ENCODE peak calls at places on chromosome 4, in six cellular contexts. E is activated CD4-positive, alpha-beta T cell treated with anti-CD3 and anti-CD28 coated beads for 1 hour; D is neuronal stem cell; R is HL-60; S is cardiac muscle cell; B is MM.1S. N is an unnamed sample.
A peak's percentile ranks its signal among the peaks of the same experiment; 100 is the strongest.

GRCh38 chr4:1981251-1982055 is 27.3 kb downstream of the NELFA start:
- DNase-seq in D (no peak), E (no peak), R (no peak), S (peak; percentile 25), B (no peak), N (no peak)

GRCh38 chr4:65340382-65341109 is 329.7 kb downstream of the EPHA5 start:
- DNase-seq in D (no peak), S (no peak), R (no peak), E (no peak), B (no peak), N (no peak)

GRCh38 chr4:147789596-147789995 is 57.7 kb downstream of the ARHGAP10 start:
- DNase-seq in D (no peak), E (no peak), B (no peak), S (no peak), R (no peak), N (no peak)

GRCh38 chr4:31021008-31021407 is 300.8 kb downstream of the PCDH7 start:
- DNase-seq in S (no peak), E (no peak), R (no peak), B (no peak), D (no peak), N (no peak)

GRCh38 chr4:154928640-154929257 is 147.7 kb downstream of the RBM46 start:
- DNase-seq in E (no peak), S (peak; percentile 52), B (no peak), R (no peak), D (peak; percentile 21), N (no peak)

GRCh38 chr4:113232194-113232593 is 182.7 kb downstream of the ANK2 start:
- DNase-seq in S (no peak), D (no peak), B (no peak), E (no peak), R (no peak), N (no peak)

GRCh38 chr4:3335385-3335784 is 42.6 kb downstream of the RGS12 start:
- DNase-seq in D (no peak), E (no peak), B (no peak), R (no peak), S (no peak), N (no peak)

GRCh38 chr4:158255727-158256324 is 45.5 kb downstream of the TMEM144 start:
- DNase-seq in B (peak; percentile 40), S (peak; percentile 61), E (no peak), R (no peak), D (peak; percentile 17), N (peak; percentile 31)

GRCh38 chr4:17762705-17763104 is 18.7 kb downstream of the FAM184B start:
- DNase-seq in B (no peak), D (no peak), E (no peak), S (peak; percentile 17), R (no peak), N (no peak)

GRCh38 chr4:94934864-94935263 is 177.1 kb downstream of the BMPR1B start:
- DNase-seq in R (no peak), D (no peak), S (no peak), B (no peak), E (no peak), N (no peak)

GRCh38 chr4:156959298-156959702 is 12.3 kb downstream of the PDGFC start:
- DNase-seq in R (no peak), E (no peak), S (no peak), D (no peak), B (no peak), N (no peak)

GRCh38 chr4:78829296-78829695 is 53.1 kb downstream of the BMP2K start:
- DNase-seq in E (no peak), D (no peak), R (no peak), S (no peak), B (no peak), N (no peak)